ENCODE peak calls at places on chromosomes 11 and 22, in five cellular contexts. One of them, this sample, is unnamed. For H3K9me3, H3K4me1 and H3K36me3, the result is how much of the 10 kb centered on the place peaks cover.

GRCh38 chr22:32024791-32025190 is 18.3 kb upstream of the SLC5A1 start:
- DNase-seq in spleen: no peak
- DNase-seq in mucosa of descending colon: no peak
- DNase-seq in endothelial cell of umbilical vein: no peak
- DNase-seq in neural progenitor cell: no peak
- DNase-seq in this sample: no peak

GRCh38 chr11:83187463-83187862 is 6.0 kb upstream of the ANKRD42 start:
- DNase-seq in spleen: no peak
- DNase-seq in neural progenitor cell: no peak
- DNase-seq in endothelial cell of umbilical vein: no peak
- DNase-seq in mucosa of descending colon: no peak
- DNase-seq in this sample: no peak

GRCh38 chr11:73508243-73509176 is 89.4 kb downstream of the FAM168A start:
- DNase-seq in neural progenitor cell: no peak
- DNase-seq in spleen: no peak
- DNase-seq in endothelial cell of umbilical vein: no peak
- DNase-seq in mucosa of descending colon: no peak
- DNase-seq in this sample: no peak

GRCh38 chr11:130124096-130124495 is 35.5 kb upstream of the ST14 start:
- DNase-seq in mucosa of descending colon: no peak
- DNase-seq in neural progenitor cell: no peak
- DNase-seq in endothelial cell of umbilical vein: peak
- DNase-seq in spleen: peak
- DNase-seq in this sample: peak

GRCh38 chr11:124276081-124276480 is 19.9 kb downstream of the OR8G5 start:
- DNase-seq in endothelial cell of umbilical vein: peak
- DNase-seq in spleen: no peak
- DNase-seq in neural progenitor cell: no peak
- DNase-seq in mucosa of descending colon: no peak
- DNase-seq in this sample: no peak

GRCh38 chr11:95544095-95544795 is 245.3 kb downstream of the FAM76B start:
- DNase-seq in endothelial cell of umbilical vein: no peak
- DNase-seq in spleen: no peak
- DNase-seq in mucosa of descending colon: no peak
- DNase-seq in neural progenitor cell: no peak
- DNase-seq in this sample: no peak

GRCh38 chr22:49957826-49958461 is 2.6 kb upstream of the PIM3 start:
- DNase-seq in spleen: peak
- DNase-seq in endothelial cell of umbilical vein: no peak
- DNase-seq in mucosa of descending colon: no peak
- DNase-seq in neural progenitor cell: no peak
- DNase-seq in this sample: no peak

GRCh38 chr11:103993502-103993901 is 42.9 kb upstream of the DDI1 start:
- DNase-seq in endothelial cell of umbilical vein: no peak
- DNase-seq in spleen: no peak
- DNase-seq in neural progenitor cell: no peak
- DNase-seq in mucosa of descending colon: no peak
- DNase-seq in this sample: no peak

GRCh38 chr22:40890881-40891280 is 29.0 kb upstream of the DNAJB7 start:
- DNase-seq in spleen: no peak
- DNase-seq in mucosa of descending colon: no peak
- DNase-seq in neural progenitor cell: no peak
- DNase-seq in endothelial cell of umbilical vein: no peak
- DNase-seq in this sample: no peak

GRCh38 chr11:6357222-6357621 is 33.1 kb upstream of the SMPD1 start:
- DNase-seq in endothelial cell of umbilical vein: no peak
- DNase-seq in neural progenitor cell: no peak
- DNase-seq in mucosa of descending colon: peak
- DNase-seq in spleen: no peak
- DNase-seq in this sample: no peak

GRCh38 chr11:68121067-68121899 is at the start of gene CHKA:
- DNase-seq in mucosa of descending colon: peak
- DNase-seq in neural progenitor cell: peak
- DNase-seq in endothelial cell of umbilical vein: peak
- DNase-seq in spleen: peak
- DNase-seq in this sample: peak

GRCh38 chr11:31120428-31120827 is 249.1 kb downstream of the DCDC1 start:
- DNase-seq in spleen: no peak
- DNase-seq in neural progenitor cell: no peak
- DNase-seq in endothelial cell of umbilical vein: no peak
- DNase-seq in mucosa of descending colon: no peak
- DNase-seq in this sample: no peak

GRCh38 chr22:23553438-23553837 is 26.7 kb downstream of the IGLL1 start:
- DNase-seq in endothelial cell of umbilical vein: no peak
- DNase-seq in spleen: peak
- DNase-seq in mucosa of descending colon: no peak
- DNase-seq in neural progenitor cell: no peak
- DNase-seq in this sample: no peak

GRCh38 chr11:111730031-111730430 is 36.2 kb downstream of the PPP2R1B start:
- DNase-seq in endothelial cell of umbilical vein: peak
- DNase-seq in mucosa of descending colon: no peak
- DNase-seq in spleen: no peak
- DNase-seq in neural progenitor cell: no peak
- DNase-seq in this sample: no peak

GRCh38 chr11:109605006-109605405 is 183.0 kb downstream of the C11orf87 start:
- DNase-seq in spleen: no peak
- DNase-seq in endothelial cell of umbilical vein: no peak
- DNase-seq in neural progenitor cell: peak
- DNase-seq in mucosa of descending colon: no peak
- DNase-seq in this sample: no peak

GRCh38 chr22:27323646-27324045 is 477.9 kb downstream of the MN1 start:
- DNase-seq in mucosa of descending colon: no peak
- DNase-seq in spleen: no peak
- DNase-seq in neural progenitor cell: no peak
- DNase-seq in endothelial cell of umbilical vein: no peak
- DNase-seq in this sample: no peak

GRCh38 chr11:14638561-14638960 is 5.0 kb upstream of the PDE3B start:
- DNase-seq in spleen: no peak
- DNase-seq in endothelial cell of umbilical vein: no peak
- DNase-seq in neural progenitor cell: no peak
- DNase-seq in mucosa of descending colon: no peak
- DNase-seq in this sample: no peak

GRCh38 chr11:36069576-36070214 is 125.8 kb downstream of the LDLRAD3 start:
- DNase-seq in spleen: no peak
- DNase-seq in mucosa of descending colon: no peak
- DNase-seq in endothelial cell of umbilical vein: no peak
- DNase-seq in neural progenitor cell: peak
- DNase-seq in this sample: no peak

GRCh38 chr22:41241133-41241676 is 474 bp upstream of the CHADL start:
- DNase-seq in spleen: no peak
- DNase-seq in endothelial cell of umbilical vein: no peak
- DNase-seq in neural progenitor cell: no peak
- DNase-seq in mucosa of descending colon: no peak
- DNase-seq in this sample: no peak

GRCh38 chr11:109728056-109728455 is 306.1 kb downstream of the C11orf87 start:
- DNase-seq in endothelial cell of umbilical vein: no peak
- DNase-seq in neural progenitor cell: no peak
- DNase-seq in spleen: no peak
- DNase-seq in mucosa of descending colon: peak
- DNase-seq in this sample: no peak

GRCh38 chr11:122022646-122023045 is 93.4 kb downstream of the BLID start:
- DNase-seq in spleen: no peak
- DNase-seq in neural progenitor cell: no peak
- DNase-seq in endothelial cell of umbilical vein: no peak
- DNase-seq in mucosa of descending colon: no peak
- DNase-seq in this sample: no peak

GRCh38 chr22:41687901-41688364 is 734 bp downstream of the SNU13 start:
- DNase-seq in mucosa of descending colon: peak
- DNase-seq in neural progenitor cell: peak
- DNase-seq in endothelial cell of umbilical vein: peak
- DNase-seq in spleen: peak
- DNase-seq in this sample: peak

GRCh38 chr11:9858822-9859221 is 194.9 kb downstream of the SWAP70 start:
- DNase-seq in spleen: no peak
- DNase-seq in neural progenitor cell: peak
- DNase-seq in mucosa of descending colon: no peak
- DNase-seq in endothelial cell of umbilical vein: peak
- DNase-seq in this sample: no peak

GRCh38 chr22:44288951-44289350 is 23.8 kb downstream of the SHISAL1 start:
- DNase-seq in endothelial cell of umbilical vein: no peak
- DNase-seq in mucosa of descending colon: no peak
- DNase-seq in neural progenitor cell: no peak
- DNase-seq in spleen: no peak
- DNase-seq in this sample: no peak

GRCh38 chr22:30701872-30702271 is 7.2 kb downstream of the OSBP2 start:
- DNase-seq in neural progenitor cell: no peak
- DNase-seq in endothelial cell of umbilical vein: no peak
- DNase-seq in spleen: peak
- DNase-seq in mucosa of descending colon: no peak
- DNase-seq in this sample: no peak

GRCh38 chr22:24973867-24974266 is 21.4 kb downstream of the KIAA1671 start:
- DNase-seq in endothelial cell of umbilical vein: no peak
- DNase-seq in spleen: no peak
- DNase-seq in mucosa of descending colon: peak
- DNase-seq in neural progenitor cell: no peak
- DNase-seq in this sample: no peak

GRCh38 chr22:29268511-29269229 is 602 bp downstream of the EWSR1 start:
- DNase-seq in mucosa of descending colon: peak
- DNase-seq in spleen: no peak
- DNase-seq in neural progenitor cell: peak
- DNase-seq in endothelial cell of umbilical vein: peak
- DNase-seq in this sample: peak

GRCh38 chr11:80241766-80242165 is 800.9 kb upstream of the TENM4 start:
- DNase-seq in neural progenitor cell: no peak
- DNase-seq in spleen: no peak
- DNase-seq in endothelial cell of umbilical vein: no peak
- DNase-seq in mucosa of descending colon: no peak
- DNase-seq in this sample: no peak

GRCh38 chr11:80240245-80240644 is 799.4 kb upstream of the TENM4 start:
- DNase-seq in endothelial cell of umbilical vein: no peak
- DNase-seq in spleen: no peak
- DNase-seq in mucosa of descending colon: no peak
- DNase-seq in neural progenitor cell: no peak
- DNase-seq in this sample: no peak

GRCh38 chr11:80239217-80239616 is 798.4 kb upstream of the TENM4 start:
- DNase-seq in endothelial cell of umbilical vein: no peak
- DNase-seq in spleen: no peak
- DNase-seq in mucosa of descending colon: no peak
- DNase-seq in neural progenitor cell: no peak
- DNase-seq in this sample: no peak
- H3K9me3 ChIP-seq in endothelial cell of umbilical vein: under half
- H3K9me3 ChIP-seq in spleen: under half
- H3K9me3 ChIP-seq in mucosa of descending colon: under half
- H3K9me3 ChIP-seq in neural progenitor cell: under half
- H3K9me3 ChIP-seq in this sample: under half

DNA sequence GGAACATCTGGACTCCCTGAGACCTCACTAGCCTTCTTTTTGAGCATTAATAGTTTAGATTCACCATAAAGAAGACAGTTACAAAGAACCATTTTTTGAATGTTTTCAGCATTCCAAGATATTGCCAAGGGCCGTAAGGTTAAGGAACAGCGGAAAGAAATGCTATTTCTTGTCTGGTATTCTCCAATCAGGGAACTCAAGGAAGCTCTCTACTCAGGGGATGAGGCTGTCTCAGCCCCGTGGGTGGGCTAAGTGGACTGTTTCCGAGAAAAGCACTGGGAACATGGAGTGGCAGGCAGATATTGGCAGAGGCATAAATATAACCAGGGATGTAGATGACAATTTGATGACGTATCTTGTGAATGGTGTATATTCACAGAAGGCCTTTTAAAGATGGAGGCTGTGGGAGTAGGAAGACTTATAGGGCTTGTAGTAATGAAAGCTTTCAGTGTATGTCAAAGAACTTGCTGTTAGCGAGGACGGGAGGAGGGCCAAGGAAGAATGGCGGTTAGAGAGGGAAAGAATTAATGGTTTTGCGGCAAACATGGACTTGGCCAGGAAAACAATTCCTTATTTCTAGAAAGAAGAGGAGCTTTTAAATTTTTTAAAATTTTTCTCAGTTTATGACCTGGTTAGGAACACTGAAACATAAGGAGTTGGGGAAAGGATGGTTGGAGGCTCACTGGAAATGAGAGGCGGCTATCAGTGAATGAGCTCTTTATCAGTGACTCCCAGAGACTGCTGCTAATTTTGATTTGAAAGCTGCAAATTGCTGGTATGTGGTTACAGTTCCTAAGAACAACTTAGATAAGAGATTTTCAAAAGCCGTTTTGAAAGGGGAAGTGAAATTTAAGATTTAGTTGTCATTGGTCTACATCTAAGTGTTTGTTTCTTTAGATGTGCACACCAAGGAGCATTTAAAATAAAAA is 64.6 kb downstream of the ST3GAL4 start:
- DNase-seq in mucosa of descending colon: no peak
- DNase-seq in neural progenitor cell: no peak
- DNase-seq in endothelial cell of umbilical vein: peak
- DNase-seq in spleen: no peak
- DNase-seq in this sample: no peak
- H3K4me1 ChIP-seq in mucosa of descending colon: under half
- H3K4me1 ChIP-seq in neural progenitor cell: under half
- H3K4me1 ChIP-seq in endothelial cell of umbilical vein: under half
- H3K4me1 ChIP-seq in spleen: half or more
- H3K4me1 ChIP-seq in this sample: half or more

GRCh38 chr11:47314992-47315391 is 37.5 kb downstream of the MYBPC3 start:
- DNase-seq in mucosa of descending colon: no peak
- DNase-seq in spleen: no peak
- DNase-seq in endothelial cell of umbilical vein: no peak
- DNase-seq in neural progenitor cell: no peak
- DNase-seq in this sample: no peak

GRCh38 chr11:47318166-47318565 is 34.3 kb downstream of the MYBPC3 start:
- DNase-seq in spleen: no peak
- DNase-seq in endothelial cell of umbilical vein: no peak
- DNase-seq in neural progenitor cell: no peak
- DNase-seq in mucosa of descending colon: no peak
- DNase-seq in this sample: no peak

DNA sequence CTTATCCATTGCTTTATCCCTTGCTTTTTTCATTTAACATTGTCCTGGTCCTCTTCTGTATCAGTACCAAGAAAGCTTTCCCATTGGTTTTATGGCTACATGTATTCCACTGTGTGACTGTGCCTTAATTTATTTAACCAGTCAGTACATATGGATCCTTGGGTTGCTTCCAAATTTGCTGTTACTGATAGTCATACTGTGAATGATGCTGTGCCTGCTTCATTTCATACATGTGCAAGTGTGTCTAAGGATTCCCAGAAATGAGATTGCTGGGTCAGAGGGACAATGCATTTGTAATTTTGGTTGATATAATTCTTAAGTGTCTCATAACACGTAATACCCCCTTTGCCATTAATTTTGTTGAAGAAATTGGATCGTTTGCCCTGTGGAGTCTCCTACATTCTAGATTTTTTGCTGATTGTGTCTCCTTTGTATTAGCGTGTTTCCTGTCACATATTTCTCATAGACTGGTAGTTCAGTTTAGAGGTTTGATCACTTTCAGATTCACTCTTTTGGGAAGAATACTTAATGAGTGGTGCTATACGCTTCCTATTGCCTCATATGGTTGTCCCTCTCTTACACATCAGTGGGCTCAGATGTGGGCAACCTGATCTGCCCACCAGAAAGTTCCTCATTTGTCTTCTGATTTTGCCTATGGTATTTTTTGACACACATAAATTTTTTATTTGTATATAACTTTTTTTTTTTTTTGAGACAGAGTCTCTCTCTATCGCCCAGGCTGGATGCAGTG is 35.2 kb downstream of the MYBPC3 start:
- DNase-seq in neural progenitor cell: no peak
- DNase-seq in endothelial cell of umbilical vein: no peak
- DNase-seq in spleen: no peak
- DNase-seq in mucosa of descending colon: no peak
- DNase-seq in this sample: no peak
- H3K36me3 ChIP-seq in neural progenitor cell: under half
- H3K36me3 ChIP-seq in endothelial cell of umbilical vein: under half
- H3K36me3 ChIP-seq in spleen: half or more
- H3K36me3 ChIP-seq in mucosa of descending colon: under half
- H3K36me3 ChIP-seq in this sample: half or more

GRCh38 chr22:48739348-48740085 is 1088.2 kb downstream of the BRD1 start:
- DNase-seq in neural progenitor cell: no peak
- DNase-seq in mucosa of descending colon: no peak
- DNase-seq in spleen: peak
- DNase-seq in endothelial cell of umbilical vein: no peak
- DNase-seq in this sample: no peak
- H3K9me3 ChIP-seq in neural progenitor cell: under half
- H3K9me3 ChIP-seq in mucosa of descending colon: under half
- H3K9me3 ChIP-seq in spleen: under half
- H3K9me3 ChIP-seq in endothelial cell of umbilical vein: under half
- H3K9me3 ChIP-seq in this sample: under half

This sample was measured in heart left ventricle.